ENCODE peak calls at places on chromosome 19, in five cellular contexts. C is IMR-90, A is neuronal stem cell, I is mesenchymal stem cell, V is H1. Y is an unnamed sample.

GRCh38 chr19:18225702-18226468 is at the start of gene PDE4C:
- DNase-seq in V (no peak), I (peak), A (no peak), C (no peak), Y (peak)

GRCh38 chr19:21902596-21902995 is 66.6 kb upstream of the ZNF43 start:
- DNase-seq in V (no peak), C (no peak), I (no peak), A (no peak), Y (no peak)

GRCh38 chr19:31516756-31517155 is 167.5 kb upstream of the TSHZ3 start:
- DNase-seq in I (no peak), V (no peak), C (no peak), A (no peak), Y (no peak)

GRCh38 chr19:37983916-37984315 is 76.9 kb downstream of the SIPA1L3 start:
- DNase-seq in A (no peak), I (no peak), C (no peak), V (no peak), Y (no peak)

GRCh38 chr19:29098863-29099481 is 114.0 kb downstream of the UQCRFS1 start:
- DNase-seq in A (no peak), V (no peak), C (peak), I (no peak), Y (no peak)

GRCh38 chr19:39351537-39352037 is 9.4 kb downstream of the SAMD4B start:
- DNase-seq in V (no peak), A (no peak), I (peak), C (peak), Y (no peak)

GRCh38 chr19:10690351-10690781 is 10.9 kb upstream of the QTRT1 start:
- DNase-seq in C (peak), V (no peak), I (peak), A (no peak), Y (peak)

GRCh38 chr19:35229601-35230000 is 1.1 kb upstream of the FAM187B start:
- DNase-seq in I (no peak), C (no peak), A (no peak), V (no peak), Y (no peak)

GRCh38 chr19:50020481-50020880 is 4.7 kb downstream of the VRK3 start:
- DNase-seq in A (no peak), V (no peak), I (peak), C (no peak), Y (no peak)

GRCh38 chr19:10009269-10009665 is 1.0 kb downstream of the COL5A3 start:
- DNase-seq in C (peak), A (peak), I (peak), V (no peak), Y (peak)

GRCh38 chr19:51025401-51025800 is 1.0 kb downstream of the KLK11 start:
- DNase-seq in A (no peak), C (no peak), I (no peak), V (no peak), Y (no peak)

GRCh38 chr19:57786286-57786685 is 16.8 kb downstream of the ZNF586 start:
- DNase-seq in I (no peak), V (no peak), A (no peak), C (no peak), Y (no peak)
- H2AK5ac ChIP-seq in I (no peak), V (no peak), A (no peak), C (no peak), Y (no peak)

DNA sequence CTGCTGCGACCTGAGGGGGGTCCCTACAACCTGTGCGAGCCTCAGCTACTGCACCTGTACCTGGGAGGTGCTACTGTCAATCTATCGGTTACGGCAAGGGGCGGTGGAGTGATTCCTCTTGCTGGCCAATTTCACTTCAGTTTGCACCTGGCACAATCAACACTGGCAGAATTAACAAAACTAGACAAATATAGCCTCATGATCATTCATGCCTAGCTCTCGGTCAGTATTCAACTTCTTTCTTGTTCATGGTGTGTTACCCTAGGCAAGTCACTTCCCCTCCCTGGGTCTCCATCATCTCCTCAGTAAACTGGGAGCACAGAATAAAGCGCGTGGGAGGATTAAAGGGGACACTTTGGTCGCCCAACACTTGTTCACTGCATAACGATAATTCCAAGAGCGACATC is 621 bp downstream of the HAUS8 start:
- DNase-seq in I (no peak), V (no peak), C (no peak), A (no peak), Y (no peak)
- H2AK5ac ChIP-seq in I (no peak), V (no peak), C (peak), A (no peak), Y (no peak)

GRCh38 chr19:1884719-1885334 is 469 bp downstream of the ABHD17A start:
- DNase-seq in V (no peak), I (peak), A (no peak), C (no peak), Y (peak)
- H2AK5ac ChIP-seq in V (no peak), I (no peak), A (peak), C (peak), Y (no peak)

DNA sequence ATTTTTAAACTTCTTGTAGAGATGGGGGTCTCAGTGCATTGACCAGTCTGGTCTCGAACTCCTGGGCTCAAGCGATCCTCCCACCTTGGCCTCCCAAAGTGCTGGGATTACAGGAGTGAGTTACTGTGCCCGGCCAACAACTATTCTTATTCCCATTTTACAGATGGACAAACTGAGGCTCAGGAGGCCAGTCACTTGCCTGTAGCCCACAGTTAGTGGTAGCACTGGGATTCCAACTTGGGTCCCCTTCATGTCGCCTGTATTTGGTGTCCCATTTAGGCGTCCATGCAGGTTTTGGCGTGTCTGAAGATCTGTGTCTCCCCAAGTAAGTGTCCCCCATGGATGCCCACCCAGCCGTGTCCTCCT is 791 bp upstream of the AXL start:
- DNase-seq in V (no peak), C (no peak), I (no peak), A (no peak), Y (no peak)
- H2AK5ac ChIP-seq in V (peak), C (peak), I (peak), A (peak), Y (no peak)

GRCh38 chr19:20662421-20663105 is 1.2 kb upstream of the ZNF626 start:
- DNase-seq in I (no peak), V (no peak), C (no peak), A (no peak), Y (no peak)
- H2AK5ac ChIP-seq in I (no peak), V (no peak), C (no peak), A (no peak), Y (no peak)